ENCODE peak calls at places on chromosomes 2 and 18, in ten cellular contexts. One of them, this sample, is unnamed.

GRCh38 chr18:59266459-59266858 is 6.8 kb downstream of the RAX start:
- DNase-seq in left ventricle myocardium inferior: no peak
- DNase-seq in coronary artery: no peak
- DNase-seq in foreskin fibroblast: no peak
- DNase-seq in CD8-positive, alpha-beta T cell: no peak
- DNase-seq in heart right ventricle: no peak
- DNase-seq in HFF-Myc: no peak
- DNase-seq in PC-3: no peak
- DNase-seq in WERI-Rb-1: no peak
- DNase-seq in fibroblast of mammary gland: no peak
- DNase-seq in this sample: no peak

GRCh38 chr2:1803217-1804115 is 59.2 kb upstream of the PXDN start:
- DNase-seq in coronary artery: no peak
- DNase-seq in left ventricle myocardium inferior: no peak
- DNase-seq in WERI-Rb-1: no peak
- DNase-seq in PC-3: no peak
- DNase-seq in foreskin fibroblast: no peak
- DNase-seq in heart right ventricle: no peak
- DNase-seq in fibroblast of mammary gland: no peak
- DNase-seq in CD8-positive, alpha-beta T cell: no peak
- DNase-seq in HFF-Myc: no peak
- DNase-seq in this sample: no peak

GRCh38 chr2:15323227-15323626 is 237.9 kb downstream of the NBAS start:
- DNase-seq in WERI-Rb-1: no peak
- DNase-seq in HFF-Myc: no peak
- DNase-seq in coronary artery: no peak
- DNase-seq in CD8-positive, alpha-beta T cell: no peak
- DNase-seq in foreskin fibroblast: no peak
- DNase-seq in heart right ventricle: no peak
- DNase-seq in left ventricle myocardium inferior: no peak
- DNase-seq in PC-3: no peak
- DNase-seq in fibroblast of mammary gland: no peak
- DNase-seq in this sample: no peak

GRCh38 chr2:37711308-37711731 is 39.9 kb upstream of the CDC42EP3 start:
- DNase-seq in fibroblast of mammary gland: peak
- DNase-seq in foreskin fibroblast: peak
- DNase-seq in HFF-Myc: peak
- DNase-seq in left ventricle myocardium inferior: no peak
- DNase-seq in CD8-positive, alpha-beta T cell: no peak
- DNase-seq in coronary artery: no peak
- DNase-seq in PC-3: peak
- DNase-seq in WERI-Rb-1: no peak
- DNase-seq in heart right ventricle: no peak
- DNase-seq in this sample: peak

GRCh38 chr2:205012961-205013360 is 467.7 kb downstream of the PARD3B start:
- DNase-seq in fibroblast of mammary gland: no peak
- DNase-seq in PC-3: no peak
- DNase-seq in CD8-positive, alpha-beta T cell: no peak
- DNase-seq in left ventricle myocardium inferior: no peak
- DNase-seq in coronary artery: no peak
- DNase-seq in HFF-Myc: no peak
- DNase-seq in foreskin fibroblast: no peak
- DNase-seq in WERI-Rb-1: no peak
- DNase-seq in heart right ventricle: no peak
- DNase-seq in this sample: no peak

GRCh38 chr2:173881886-173882285 is 83.3 kb downstream of the SP3 start:
- DNase-seq in fibroblast of mammary gland: no peak
- DNase-seq in heart right ventricle: no peak
- DNase-seq in left ventricle myocardium inferior: no peak
- DNase-seq in CD8-positive, alpha-beta T cell: no peak
- DNase-seq in foreskin fibroblast: no peak
- DNase-seq in WERI-Rb-1: no peak
- DNase-seq in coronary artery: no peak
- DNase-seq in HFF-Myc: no peak
- DNase-seq in PC-3: peak
- DNase-seq in this sample: no peak

GRCh38 chr2:15764683-15765011 is 173.0 kb downstream of the DDX1 start:
- DNase-seq in HFF-Myc: no peak
- DNase-seq in PC-3: no peak
- DNase-seq in CD8-positive, alpha-beta T cell: no peak
- DNase-seq in WERI-Rb-1: no peak
- DNase-seq in coronary artery: peak
- DNase-seq in heart right ventricle: no peak
- DNase-seq in foreskin fibroblast: no peak
- DNase-seq in fibroblast of mammary gland: no peak
- DNase-seq in left ventricle myocardium inferior: no peak
- DNase-seq in this sample: no peak

GRCh38 chr2:151857650-151858049 is 29.4 kb upstream of the ARL5A start:
- DNase-seq in fibroblast of mammary gland: no peak
- DNase-seq in left ventricle myocardium inferior: no peak
- DNase-seq in coronary artery: no peak
- DNase-seq in HFF-Myc: no peak
- DNase-seq in heart right ventricle: no peak
- DNase-seq in CD8-positive, alpha-beta T cell: no peak
- DNase-seq in foreskin fibroblast: no peak
- DNase-seq in PC-3: peak
- DNase-seq in WERI-Rb-1: no peak
- DNase-seq in this sample: no peak

GRCh38 chr18:51151185-51151567 is 46.3 kb downstream of the MEX3C start:
- DNase-seq in foreskin fibroblast: no peak
- DNase-seq in WERI-Rb-1: no peak
- DNase-seq in CD8-positive, alpha-beta T cell: no peak
- DNase-seq in left ventricle myocardium inferior: no peak
- DNase-seq in HFF-Myc: no peak
- DNase-seq in PC-3: no peak
- DNase-seq in heart right ventricle: no peak
- DNase-seq in coronary artery: no peak
- DNase-seq in fibroblast of mammary gland: no peak
- DNase-seq in this sample: no peak

GRCh38 chr2:119028327-119029174 is 86.6 kb downstream of the MARCO start:
- DNase-seq in left ventricle myocardium inferior: no peak
- DNase-seq in fibroblast of mammary gland: peak
- DNase-seq in coronary artery: no peak
- DNase-seq in CD8-positive, alpha-beta T cell: no peak
- DNase-seq in heart right ventricle: no peak
- DNase-seq in foreskin fibroblast: peak
- DNase-seq in PC-3: peak
- DNase-seq in WERI-Rb-1: peak
- DNase-seq in HFF-Myc: no peak
- DNase-seq in this sample: peak

GRCh38 chr18:54557958-54558357 is 33.1 kb upstream of the DYNAP start:
- DNase-seq in PC-3: no peak
- DNase-seq in HFF-Myc: no peak
- DNase-seq in left ventricle myocardium inferior: no peak
- DNase-seq in WERI-Rb-1: no peak
- DNase-seq in coronary artery: no peak
- DNase-seq in heart right ventricle: no peak
- DNase-seq in CD8-positive, alpha-beta T cell: no peak
- DNase-seq in fibroblast of mammary gland: no peak
- DNase-seq in foreskin fibroblast: no peak
- DNase-seq in this sample: no peak

GRCh38 chr2:61910603-61911002 is 5.1 kb downstream of the COMMD1 start:
- DNase-seq in fibroblast of mammary gland: peak
- DNase-seq in foreskin fibroblast: no peak
- DNase-seq in PC-3: peak
- DNase-seq in WERI-Rb-1: no peak
- DNase-seq in heart right ventricle: no peak
- DNase-seq in left ventricle myocardium inferior: no peak
- DNase-seq in CD8-positive, alpha-beta T cell: no peak
- DNase-seq in HFF-Myc: no peak
- DNase-seq in coronary artery: no peak
- DNase-seq in this sample: no peak

GRCh38 chr18:67144342-67144741 is 372.2 kb downstream of the DSEL start:
- DNase-seq in CD8-positive, alpha-beta T cell: no peak
- DNase-seq in WERI-Rb-1: no peak
- DNase-seq in fibroblast of mammary gland: no peak
- DNase-seq in left ventricle myocardium inferior: no peak
- DNase-seq in PC-3: no peak
- DNase-seq in coronary artery: no peak
- DNase-seq in heart right ventricle: no peak
- DNase-seq in HFF-Myc: no peak
- DNase-seq in foreskin fibroblast: no peak
- DNase-seq in this sample: no peak

GRCh38 chr2:240397924-240398611 is 37.4 kb upstream of the GPC1 start:
- DNase-seq in left ventricle myocardium inferior: no peak
- DNase-seq in HFF-Myc: no peak
- DNase-seq in heart right ventricle: no peak
- DNase-seq in WERI-Rb-1: peak
- DNase-seq in fibroblast of mammary gland: peak
- DNase-seq in PC-3: no peak
- DNase-seq in coronary artery: no peak
- DNase-seq in CD8-positive, alpha-beta T cell: no peak
- DNase-seq in foreskin fibroblast: peak
- DNase-seq in this sample: peak

GRCh38 chr2:2698182-2699116 is 367.4 kb upstream of the MYT1L start:
- DNase-seq in heart right ventricle: no peak
- DNase-seq in PC-3: peak
- DNase-seq in coronary artery: no peak
- DNase-seq in left ventricle myocardium inferior: no peak
- DNase-seq in HFF-Myc: no peak
- DNase-seq in WERI-Rb-1: peak
- DNase-seq in fibroblast of mammary gland: no peak
- DNase-seq in foreskin fibroblast: no peak
- DNase-seq in CD8-positive, alpha-beta T cell: no peak
- DNase-seq in this sample: no peak

GRCh38 chr18:48376406-48376805 is 32.8 kb downstream of the ZBTB7C start:
- DNase-seq in CD8-positive, alpha-beta T cell: no peak
- DNase-seq in PC-3: no peak
- DNase-seq in coronary artery: peak
- DNase-seq in foreskin fibroblast: no peak
- DNase-seq in WERI-Rb-1: no peak
- DNase-seq in left ventricle myocardium inferior: no peak
- DNase-seq in HFF-Myc: no peak
- DNase-seq in fibroblast of mammary gland: no peak
- DNase-seq in heart right ventricle: no peak
- DNase-seq in this sample: no peak
- TF ChIP-seq CTCF in CD8-positive, alpha-beta T cell: no peak
- TF ChIP-seq CTCF in PC-3: no peak
- TF ChIP-seq CTCF in coronary artery: no peak
- TF ChIP-seq CTCF in foreskin fibroblast: no peak
- TF ChIP-seq CTCF in WERI-Rb-1: no peak
- TF ChIP-seq CTCF in left ventricle myocardium inferior: no peak
- TF ChIP-seq CTCF in HFF-Myc: no peak
- TF ChIP-seq CTCF in fibroblast of mammary gland: no peak
- TF ChIP-seq CTCF in heart right ventricle: no peak
- TF ChIP-seq CTCF in this sample: no peak

DNA sequence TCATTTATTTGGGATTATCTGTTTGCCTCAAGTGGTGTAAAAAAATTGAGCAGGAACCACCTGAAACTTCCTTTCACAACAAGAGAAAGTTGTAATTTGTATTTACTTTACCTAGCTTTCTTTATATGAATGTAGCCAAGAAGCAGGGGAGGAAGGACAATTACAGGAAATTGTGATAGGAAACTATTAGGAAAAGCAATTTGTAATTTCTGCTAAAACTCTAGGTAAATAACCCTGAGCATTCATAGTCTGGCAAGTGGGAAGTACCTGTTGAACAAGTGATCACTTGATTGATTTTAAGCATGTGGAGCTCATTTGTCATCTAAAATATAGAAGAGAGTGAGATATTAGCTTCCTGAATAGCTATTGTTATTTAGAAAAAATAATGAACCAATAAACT is 5.0 kb downstream of the TFPI start:
- DNase-seq in foreskin fibroblast: no peak
- DNase-seq in coronary artery: no peak
- DNase-seq in PC-3: no peak
- DNase-seq in WERI-Rb-1: no peak
- DNase-seq in heart right ventricle: no peak
- DNase-seq in left ventricle myocardium inferior: no peak
- DNase-seq in CD8-positive, alpha-beta T cell: no peak
- DNase-seq in HFF-Myc: no peak
- DNase-seq in fibroblast of mammary gland: no peak
- DNase-seq in this sample: no peak
- H3K4me3 ChIP-seq in foreskin fibroblast: no peak
- H3K4me3 ChIP-seq in coronary artery: peak
- H3K4me3 ChIP-seq in PC-3: no peak
- H3K4me3 ChIP-seq in WERI-Rb-1: no peak
- H3K4me3 ChIP-seq in heart right ventricle: peak
- H3K4me3 ChIP-seq in left ventricle myocardium inferior: peak
- H3K4me3 ChIP-seq in CD8-positive, alpha-beta T cell: no peak
- H3K4me3 ChIP-seq in HFF-Myc: no peak
- H3K4me3 ChIP-seq in fibroblast of mammary gland: no peak
- H3K4me3 ChIP-seq in this sample: no peak

DNA sequence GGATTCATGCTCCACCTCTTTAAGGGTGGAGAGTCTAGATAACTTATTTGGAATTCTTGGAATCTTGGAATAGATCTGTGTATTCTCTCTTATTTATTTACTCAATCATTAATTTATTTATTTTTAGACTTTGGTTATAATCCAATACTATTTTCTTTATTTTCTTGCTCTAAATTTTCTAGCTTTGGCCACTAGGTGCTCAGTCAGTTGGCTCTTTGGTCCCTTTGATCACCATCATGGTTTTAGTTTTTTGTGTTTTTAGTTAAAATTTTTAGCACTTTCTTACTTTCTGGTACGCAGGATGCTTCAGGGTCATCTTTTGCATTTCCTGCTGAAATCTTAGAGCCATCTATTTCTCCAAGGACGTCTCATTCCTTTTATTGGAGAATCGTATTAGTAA is 5.2 kb upstream of the PLEK start:
- DNase-seq in CD8-positive, alpha-beta T cell: no peak
- DNase-seq in HFF-Myc: no peak
- DNase-seq in PC-3: no peak
- DNase-seq in fibroblast of mammary gland: no peak
- DNase-seq in heart right ventricle: no peak
- DNase-seq in left ventricle myocardium inferior: no peak
- DNase-seq in coronary artery: no peak
- DNase-seq in foreskin fibroblast: no peak
- DNase-seq in WERI-Rb-1: no peak
- DNase-seq in this sample: no peak
- TF ChIP-seq CTCF in CD8-positive, alpha-beta T cell: peak
- TF ChIP-seq CTCF in HFF-Myc: peak
- TF ChIP-seq CTCF in PC-3: peak
- TF ChIP-seq CTCF in fibroblast of mammary gland: peak
- TF ChIP-seq CTCF in heart right ventricle: no peak
- TF ChIP-seq CTCF in left ventricle myocardium inferior: no peak
- TF ChIP-seq CTCF in coronary artery: no peak
- TF ChIP-seq CTCF in foreskin fibroblast: no peak
- TF ChIP-seq CTCF in WERI-Rb-1: no peak
- TF ChIP-seq CTCF in this sample: no peak

DNA sequence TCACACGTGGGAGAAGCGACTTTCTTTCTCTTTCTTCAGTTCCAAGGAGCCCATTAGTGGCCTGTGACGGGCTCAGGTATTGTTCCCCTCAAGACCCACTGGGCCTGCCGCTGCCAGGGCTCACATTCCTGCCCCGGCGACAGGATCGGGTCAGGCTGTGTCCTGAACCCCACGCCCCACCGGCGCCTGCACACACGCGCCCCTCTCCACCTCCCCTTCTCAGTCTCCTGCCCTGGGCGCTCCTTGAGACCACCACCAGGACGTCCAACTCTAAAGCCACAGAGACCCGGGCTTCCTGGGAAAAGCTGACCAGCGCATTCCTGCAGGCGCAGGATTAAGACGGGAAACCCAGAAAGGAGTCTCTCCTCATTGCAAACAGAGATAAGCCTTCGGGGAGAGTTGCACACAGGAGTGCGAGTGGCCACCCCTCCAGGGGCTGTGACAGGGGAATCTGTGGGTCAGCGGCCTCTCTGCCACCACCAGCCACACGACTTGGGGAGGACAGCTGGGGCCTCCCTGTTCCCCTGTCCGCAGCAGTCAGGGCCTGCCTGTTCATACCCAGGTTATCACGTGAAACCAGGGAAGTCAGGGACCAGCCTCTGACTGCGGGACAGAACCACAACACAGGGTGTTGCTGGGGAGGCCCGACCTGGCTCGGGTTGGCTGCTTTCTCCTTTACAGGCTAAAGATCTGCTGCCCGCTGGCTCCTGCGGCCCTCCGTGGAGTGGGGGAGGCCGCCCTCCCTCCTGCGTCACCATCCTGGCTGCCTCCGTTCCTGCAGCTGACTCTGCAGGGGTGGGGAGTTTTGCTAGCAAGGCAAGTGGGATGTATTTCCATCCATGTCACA is 88.8 kb downstream of the ZCCHC2 start:
- DNase-seq in WERI-Rb-1: peak
- DNase-seq in PC-3: no peak
- DNase-seq in HFF-Myc: no peak
- DNase-seq in heart right ventricle: peak
- DNase-seq in coronary artery: no peak
- DNase-seq in fibroblast of mammary gland: no peak
- DNase-seq in CD8-positive, alpha-beta T cell: no peak
- DNase-seq in foreskin fibroblast: no peak
- DNase-seq in left ventricle myocardium inferior: peak
- DNase-seq in this sample: peak
- H3K4me3 ChIP-seq in WERI-Rb-1: peak
- H3K4me3 ChIP-seq in PC-3: no peak
- H3K4me3 ChIP-seq in HFF-Myc: no peak
- H3K4me3 ChIP-seq in heart right ventricle: peak
- H3K4me3 ChIP-seq in coronary artery: peak
- H3K4me3 ChIP-seq in fibroblast of mammary gland: no peak
- H3K4me3 ChIP-seq in CD8-positive, alpha-beta T cell: no peak
- H3K4me3 ChIP-seq in foreskin fibroblast: no peak
- H3K4me3 ChIP-seq in left ventricle myocardium inferior: peak
- H3K4me3 ChIP-seq in this sample: no peak